ENCODE peak calls at places on chromosomes 1 and 21, in six cellular contexts. One of them, this sample, is unnamed. For H3K27me3, the result is how much of the 10 kb centered on the place peaks cover.

GRCh38 chr1:222010306-222010705 is 268.4 kb upstream of the DUSP10 start:
- DNase-seq in left ventricle myocardium inferior: no peak
- DNase-seq in heart left ventricle: no peak
- DNase-seq in right cardiac atrium: no peak
- DNase-seq in transverse colon: no peak
- DNase-seq in heart right ventricle: no peak
- DNase-seq in this sample: no peak

GRCh38 chr1:208228550-208228949 is 15.6 kb downstream of the PLXNA2 start:
- DNase-seq in left ventricle myocardium inferior: no peak
- DNase-seq in heart left ventricle: no peak
- DNase-seq in right cardiac atrium: no peak
- DNase-seq in transverse colon: no peak
- DNase-seq in heart right ventricle: no peak
- DNase-seq in this sample: no peak

GRCh38 chr1:82625562-82625961 is 824.8 kb downstream of the ADGRL2 start:
- DNase-seq in left ventricle myocardium inferior: no peak
- DNase-seq in heart left ventricle: no peak
- DNase-seq in right cardiac atrium: no peak
- DNase-seq in transverse colon: no peak
- DNase-seq in heart right ventricle: no peak
- DNase-seq in this sample: no peak

GRCh38 chr1:154803203-154803920 is 66.7 kb downstream of the KCNN3 start:
- DNase-seq in left ventricle myocardium inferior: no peak
- DNase-seq in heart left ventricle: no peak
- DNase-seq in right cardiac atrium: no peak
- DNase-seq in transverse colon: no peak
- DNase-seq in heart right ventricle: no peak
- DNase-seq in this sample: no peak

GRCh38 chr1:199512037-199512710 is 515.3 kb upstream of the NR5A2 start:
- DNase-seq in left ventricle myocardium inferior: no peak
- DNase-seq in heart left ventricle: no peak
- DNase-seq in right cardiac atrium: no peak
- DNase-seq in transverse colon: no peak
- DNase-seq in heart right ventricle: no peak
- DNase-seq in this sample: no peak

GRCh38 chr1:26163684-26164035 is 4.8 kb downstream of the FAM110D start:
- DNase-seq in left ventricle myocardium inferior: no peak
- DNase-seq in heart left ventricle: no peak
- DNase-seq in right cardiac atrium: no peak
- DNase-seq in transverse colon: no peak
- DNase-seq in heart right ventricle: no peak
- DNase-seq in this sample: no peak

GRCh38 chr1:150970818-150971582 is 3.6 kb downstream of the CERS2 start:
- DNase-seq in left ventricle myocardium inferior: peak
- DNase-seq in heart left ventricle: peak
- DNase-seq in right cardiac atrium: peak
- DNase-seq in transverse colon: peak
- DNase-seq in heart right ventricle: peak
- DNase-seq in this sample: no peak

GRCh38 chr1:206588492-206588891 is 23.8 kb downstream of the EIF2D start:
- DNase-seq in left ventricle myocardium inferior: no peak
- DNase-seq in heart left ventricle: no peak
- DNase-seq in right cardiac atrium: no peak
- DNase-seq in transverse colon: no peak
- DNase-seq in heart right ventricle: no peak
- DNase-seq in this sample: no peak

GRCh38 chr1:183576537-183576936 is 13.7 kb downstream of the NCF2 start:
- DNase-seq in left ventricle myocardium inferior: peak
- DNase-seq in heart left ventricle: peak
- DNase-seq in right cardiac atrium: no peak
- DNase-seq in transverse colon: no peak
- DNase-seq in heart right ventricle: peak
- DNase-seq in this sample: no peak

GRCh38 chr1:225651872-225652725 is 824 bp downstream of the ENAH start:
- DNase-seq in left ventricle myocardium inferior: peak
- DNase-seq in heart left ventricle: no peak
- DNase-seq in right cardiac atrium: no peak
- DNase-seq in transverse colon: no peak
- DNase-seq in heart right ventricle: peak
- DNase-seq in this sample: no peak

GRCh38 chr1:38000529-38001453 is 4.5 kb downstream of the FHL3 start:
- DNase-seq in left ventricle myocardium inferior: peak
- DNase-seq in heart left ventricle: peak
- DNase-seq in right cardiac atrium: peak
- DNase-seq in transverse colon: no peak
- DNase-seq in heart right ventricle: peak
- DNase-seq in this sample: no peak

GRCh38 chr21:44618504-44618903 is 6.6 kb downstream of the KRTAP10-8 start:
- DNase-seq in left ventricle myocardium inferior: peak
- DNase-seq in heart left ventricle: no peak
- DNase-seq in right cardiac atrium: no peak
- DNase-seq in transverse colon: peak
- DNase-seq in heart right ventricle: peak
- DNase-seq in this sample: no peak

GRCh38 chr1:212557739-212558664 is 50.6 kb upstream of the ATF3 start:
- DNase-seq in left ventricle myocardium inferior: peak
- DNase-seq in heart left ventricle: peak
- DNase-seq in right cardiac atrium: peak
- DNase-seq in transverse colon: peak
- DNase-seq in heart right ventricle: peak
- DNase-seq in this sample: no peak

GRCh38 chr1:94326329-94326728 is 88.9 kb upstream of the ARHGAP29 start:
- DNase-seq in left ventricle myocardium inferior: no peak
- DNase-seq in heart left ventricle: no peak
- DNase-seq in right cardiac atrium: no peak
- DNase-seq in transverse colon: no peak
- DNase-seq in heart right ventricle: no peak
- DNase-seq in this sample: no peak

GRCh38 chr1:28507646-28508434 is 2.0 kb downstream of the RCC1 start:
- DNase-seq in left ventricle myocardium inferior: no peak
- DNase-seq in heart left ventricle: no peak
- DNase-seq in right cardiac atrium: no peak
- DNase-seq in transverse colon: no peak
- DNase-seq in heart right ventricle: no peak
- DNase-seq in this sample: no peak

GRCh38 chr1:46190539-46190938 is 7.7 kb downstream of the POMGNT1 start:
- DNase-seq in left ventricle myocardium inferior: no peak
- DNase-seq in heart left ventricle: no peak
- DNase-seq in right cardiac atrium: no peak
- DNase-seq in transverse colon: no peak
- DNase-seq in heart right ventricle: no peak
- DNase-seq in this sample: no peak

GRCh38 chr1:200729863-200730262 is 8.8 kb upstream of the CAMSAP2 start:
- DNase-seq in left ventricle myocardium inferior: no peak
- DNase-seq in heart left ventricle: no peak
- DNase-seq in right cardiac atrium: no peak
- DNase-seq in transverse colon: no peak
- DNase-seq in heart right ventricle: no peak
- DNase-seq in this sample: no peak

GRCh38 chr1:100250264-100250663 is 630 bp upstream of the DBT start:
- DNase-seq in left ventricle myocardium inferior: no peak
- DNase-seq in heart left ventricle: no peak
- DNase-seq in right cardiac atrium: no peak
- DNase-seq in transverse colon: no peak
- DNase-seq in heart right ventricle: no peak
- DNase-seq in this sample: no peak

GRCh38 chr1:48688102-48688760 is 88.5 kb downstream of the BEND5 start:
- DNase-seq in left ventricle myocardium inferior: no peak
- DNase-seq in heart left ventricle: no peak
- DNase-seq in right cardiac atrium: no peak
- DNase-seq in transverse colon: no peak
- DNase-seq in heart right ventricle: no peak
- DNase-seq in this sample: no peak

GRCh38 chr1:15157524-15158399 is 4.2 kb downstream of the TMEM51 start:
- DNase-seq in left ventricle myocardium inferior: no peak
- DNase-seq in heart left ventricle: no peak
- DNase-seq in right cardiac atrium: no peak
- DNase-seq in transverse colon: no peak
- DNase-seq in heart right ventricle: no peak
- DNase-seq in this sample: no peak

GRCh38 chr1:178630418-178630817 is 94.6 kb upstream of the RALGPS2 start:
- DNase-seq in left ventricle myocardium inferior: no peak
- DNase-seq in heart left ventricle: no peak
- DNase-seq in right cardiac atrium: no peak
- DNase-seq in transverse colon: no peak
- DNase-seq in heart right ventricle: no peak
- DNase-seq in this sample: no peak

GRCh38 chr1:177983824-177984528 is 14.1 kb upstream of the SEC16B start:
- DNase-seq in left ventricle myocardium inferior: peak
- DNase-seq in heart left ventricle: peak
- DNase-seq in right cardiac atrium: peak
- DNase-seq in transverse colon: peak
- DNase-seq in heart right ventricle: peak
- DNase-seq in this sample: peak

DNA sequence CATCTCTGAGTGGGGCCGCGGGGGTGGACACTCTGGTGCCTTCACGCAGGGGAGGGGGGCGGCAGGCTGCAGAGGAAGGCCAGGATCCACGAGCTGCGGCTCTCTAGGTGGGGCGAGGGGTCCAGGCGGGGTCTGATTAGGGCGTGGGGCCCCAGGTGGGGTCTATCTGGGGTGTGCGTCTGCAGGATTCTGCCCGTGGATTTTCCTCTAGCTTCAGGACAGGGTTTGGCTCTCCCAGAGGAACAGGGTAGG is 6.3 kb downstream of the JMJD4 start:
- DNase-seq in left ventricle myocardium inferior: no peak
- DNase-seq in heart left ventricle: peak
- DNase-seq in right cardiac atrium: no peak
- DNase-seq in transverse colon: no peak
- DNase-seq in heart right ventricle: no peak
- DNase-seq in this sample: no peak
- H3K27me3 ChIP-seq in left ventricle myocardium inferior: under half
- H3K27me3 ChIP-seq in heart left ventricle: under half
- H3K27me3 ChIP-seq in right cardiac atrium: under half
- H3K27me3 ChIP-seq in transverse colon: under half
- H3K27me3 ChIP-seq in heart right ventricle: under half
- H3K27me3 ChIP-seq in this sample: under half

DNA sequence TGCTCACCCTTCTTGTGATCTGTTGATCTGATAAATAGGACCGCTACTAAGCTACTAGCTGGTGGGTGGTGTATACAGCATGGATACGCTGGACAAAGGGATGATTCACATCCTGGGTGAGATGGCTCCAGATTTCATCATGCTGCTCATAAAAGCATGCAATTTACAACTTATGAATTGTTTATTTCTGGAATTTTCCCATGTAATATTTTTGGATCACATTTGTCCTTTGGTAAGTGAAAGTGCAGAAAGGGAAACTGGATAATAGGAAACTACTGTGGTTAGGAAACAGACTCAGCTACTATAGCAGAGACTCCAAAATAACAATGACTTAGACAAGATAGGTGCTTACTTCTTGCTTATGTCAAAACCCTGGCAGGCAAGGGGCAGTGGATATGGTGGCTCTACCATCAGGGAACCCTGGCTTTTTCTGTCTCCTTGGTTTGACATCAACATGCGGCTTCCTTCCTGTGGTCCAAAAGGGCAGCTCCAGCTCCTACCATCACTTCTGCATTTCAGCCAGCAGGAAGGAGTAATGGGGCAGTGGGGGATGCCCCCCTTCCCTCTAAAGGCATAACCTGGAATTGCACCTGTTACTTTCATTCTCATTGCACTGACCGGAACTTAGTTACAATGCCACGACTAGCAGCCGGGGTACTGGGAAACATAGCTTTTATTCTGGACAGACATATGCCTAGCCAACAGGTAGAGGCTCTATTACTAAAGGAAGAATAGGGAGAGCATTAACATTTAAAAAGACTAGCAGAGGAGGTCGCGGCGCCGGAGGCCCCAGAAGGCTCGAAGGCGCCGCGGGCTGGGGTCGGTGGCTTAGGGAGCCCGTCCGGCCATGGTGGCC is 13.8 kb upstream of the AK2 start:
- DNase-seq in left ventricle myocardium inferior: no peak
- DNase-seq in heart left ventricle: no peak
- DNase-seq in right cardiac atrium: no peak
- DNase-seq in transverse colon: no peak
- DNase-seq in heart right ventricle: no peak
- DNase-seq in this sample: no peak
- H3K27ac ChIP-seq in left ventricle myocardium inferior: no peak
- H3K27ac ChIP-seq in heart left ventricle: no peak
- H3K27ac ChIP-seq in right cardiac atrium: no peak
- H3K27ac ChIP-seq in transverse colon: peak
- H3K27ac ChIP-seq in heart right ventricle: no peak
- H3K27ac ChIP-seq in this sample: no peak

GRCh38 chr1:34871443-34872132 is 12.0 kb upstream of the SMIM12 start:
- DNase-seq in left ventricle myocardium inferior: no peak
- DNase-seq in heart left ventricle: no peak
- DNase-seq in right cardiac atrium: no peak
- DNase-seq in transverse colon: no peak
- DNase-seq in heart right ventricle: no peak
- DNase-seq in this sample: no peak

GRCh38 chr1:34876406-34876805 is 16.9 kb upstream of the SMIM12 start:
- DNase-seq in left ventricle myocardium inferior: no peak
- DNase-seq in heart left ventricle: no peak
- DNase-seq in right cardiac atrium: no peak
- DNase-seq in transverse colon: no peak
- DNase-seq in heart right ventricle: no peak
- DNase-seq in this sample: no peak

GRCh38 chr1:34870395-34870794 is 10.8 kb upstream of the SMIM12 start:
- DNase-seq in left ventricle myocardium inferior: no peak
- DNase-seq in heart left ventricle: no peak
- DNase-seq in right cardiac atrium: no peak
- DNase-seq in transverse colon: no peak
- DNase-seq in heart right ventricle: no peak
- DNase-seq in this sample: no peak

GRCh38 chr1:34872133-34872503 is 12.6 kb upstream of the SMIM12 start:
- DNase-seq in left ventricle myocardium inferior: no peak
- DNase-seq in heart left ventricle: no peak
- DNase-seq in right cardiac atrium: no peak
- DNase-seq in transverse colon: no peak
- DNase-seq in heart right ventricle: no peak
- DNase-seq in this sample: no peak

GRCh38 chr1:34874581-34874980 is 15.0 kb upstream of the SMIM12 start:
- DNase-seq in left ventricle myocardium inferior: no peak
- DNase-seq in heart left ventricle: no peak
- DNase-seq in right cardiac atrium: no peak
- DNase-seq in transverse colon: no peak
- DNase-seq in heart right ventricle: no peak
- DNase-seq in this sample: no peak
- H3K27me3 ChIP-seq in left ventricle myocardium inferior: half or more
- H3K27me3 ChIP-seq in heart left ventricle: under half
- H3K27me3 ChIP-seq in right cardiac atrium: under half
- H3K27me3 ChIP-seq in transverse colon: half or more
- H3K27me3 ChIP-seq in heart right ventricle: half or more
- H3K27me3 ChIP-seq in this sample: under half

GRCh38 chr1:21069549-21069948 is 107.1 kb downstream of the EIF4G3 start:
- DNase-seq in left ventricle myocardium inferior: no peak
- DNase-seq in heart left ventricle: no peak
- DNase-seq in right cardiac atrium: no peak
- DNase-seq in transverse colon: no peak
- DNase-seq in heart right ventricle: no peak
- DNase-seq in this sample: no peak
- H3K27ac ChIP-seq in left ventricle myocardium inferior: no peak
- H3K27ac ChIP-seq in heart left ventricle: no peak
- H3K27ac ChIP-seq in right cardiac atrium: no peak
- H3K27ac ChIP-seq in transverse colon: no peak
- H3K27ac ChIP-seq in heart right ventricle: no peak
- H3K27ac ChIP-seq in this sample: no peak

This sample was measured in thoracic aorta.